ENCODE peak calls at places on chromosomes 7 and 10, in nine cellular contexts. L is cardiac fibroblast; F is colonic mucosa; Y is natural killer cell; T is brain microvascular endothelial cell; R is PC-9; Z is AG09319; E is CD8-positive, alpha-beta T cell; B is thoracic aorta. C is an unnamed sample.

GRCh38 chr7:139453673-139454321 is 29.7 kb downstream of the KLRG2 start:
- DNase-seq in L (no peak), F (no peak), Y (no peak), T (no peak), R (no peak), Z (no peak), E (no peak), B (no peak), C (no peak)

GRCh38 chr7:28570113-28570969 is 158.0 kb downstream of the CREB5 start:
- DNase-seq in L (no peak), F (no peak), Y (no peak), T (no peak), R (no peak), Z (no peak), E (no peak), B (no peak), C (no peak)

GRCh38 chr10:3122486-3123205 is 49.9 kb downstream of the PITRM1 start:
- DNase-seq in L (no peak), F (no peak), Y (no peak), T (no peak), R (no peak), Z (no peak), E (no peak), B (no peak), C (no peak)

GRCh38 chr10:80588506-80589020 is 50.9 kb downstream of the SH2D4B start:
- DNase-seq in L (no peak), F (no peak), Y (no peak), T (no peak), R (no peak), Z (no peak), E (no peak), B (no peak), C (no peak)

GRCh38 chr7:152922318-152923081 is 162.9 kb downstream of the ACTR3B start:
- DNase-seq in L (no peak), F (no peak), Y (no peak), T (no peak), R (no peak), Z (no peak), E (no peak), B (no peak), C (peak; percentile 45)

GRCh38 chr10:33871557-33871956 is 537.1 kb upstream of the NRP1 start:
- DNase-seq in L (no peak), F (no peak), Y (no peak), T (no peak), R (no peak), Z (no peak), E (no peak), B (no peak), C (no peak)

GRCh38 chr7:99195867-99196266 is 12.0 kb downstream of the KPNA7 start:
- DNase-seq in L (no peak), F (no peak), Y (no peak), T (no peak), R (no peak), Z (no peak), E (no peak), B (no peak), C (no peak)

GRCh38 chr7:77727936-77728701 is 31.9 kb downstream of the RSBN1L start:
- DNase-seq in L (peak; percentile 61), F (no peak), Y (no peak), T (no peak), R (no peak), Z (peak; percentile 2), E (no peak), B (no peak), C (no peak)

GRCh38 chr7:69962077-69962855 is 364.0 kb downstream of the AUTS2 start:
- DNase-seq in L (peak; percentile 17), F (no peak), Y (no peak), T (no peak), R (no peak), Z (no peak), E (no peak), B (no peak), C (no peak)

GRCh38 chr10:92756233-92757065 is 66.7 kb downstream of the HHEX start:
- DNase-seq in L (peak; percentile 44), F (no peak), Y (no peak), T (no peak), R (no peak), Z (no peak), E (no peak), B (no peak), C (no peak)

GRCh38 chr7:27147211-27148030 is at the start of gene HOXA6:
- DNase-seq in L (no peak), F (peak; percentile 81), Y (no peak), T (no peak), R (peak; percentile 48), Z (no peak), E (no peak), B (no peak), C (peak; percentile 76)

GRCh38 chr10:113620486-113620885 is 43.4 kb downstream of the NRAP start:
- DNase-seq in L (no peak), F (no peak), Y (no peak), T (no peak), R (no peak), Z (no peak), E (no peak), B (no peak), C (no peak)
- TF ChIP-seq CTCF in L (no peak), F (no peak), Y (no peak), T (no peak), R (no peak), Z (no peak), E (no peak), B (no peak), C (no peak)

GRCh38 chr7:51224811-51225581 is 91.6 kb downstream of the COBL start:
- DNase-seq in L (no peak), F (peak; percentile 88), Y (no peak), T (no peak), R (peak; percentile 72), Z (no peak), E (no peak), B (no peak), C (no peak)
- TF ChIP-seq CTCF in L (peak; percentile 6), F (peak; percentile 53), Y (no peak), T (peak; percentile 32), R (peak; percentile 85), Z (no peak), E (no peak), B (no peak), C (peak; percentile 35)

DNA sequence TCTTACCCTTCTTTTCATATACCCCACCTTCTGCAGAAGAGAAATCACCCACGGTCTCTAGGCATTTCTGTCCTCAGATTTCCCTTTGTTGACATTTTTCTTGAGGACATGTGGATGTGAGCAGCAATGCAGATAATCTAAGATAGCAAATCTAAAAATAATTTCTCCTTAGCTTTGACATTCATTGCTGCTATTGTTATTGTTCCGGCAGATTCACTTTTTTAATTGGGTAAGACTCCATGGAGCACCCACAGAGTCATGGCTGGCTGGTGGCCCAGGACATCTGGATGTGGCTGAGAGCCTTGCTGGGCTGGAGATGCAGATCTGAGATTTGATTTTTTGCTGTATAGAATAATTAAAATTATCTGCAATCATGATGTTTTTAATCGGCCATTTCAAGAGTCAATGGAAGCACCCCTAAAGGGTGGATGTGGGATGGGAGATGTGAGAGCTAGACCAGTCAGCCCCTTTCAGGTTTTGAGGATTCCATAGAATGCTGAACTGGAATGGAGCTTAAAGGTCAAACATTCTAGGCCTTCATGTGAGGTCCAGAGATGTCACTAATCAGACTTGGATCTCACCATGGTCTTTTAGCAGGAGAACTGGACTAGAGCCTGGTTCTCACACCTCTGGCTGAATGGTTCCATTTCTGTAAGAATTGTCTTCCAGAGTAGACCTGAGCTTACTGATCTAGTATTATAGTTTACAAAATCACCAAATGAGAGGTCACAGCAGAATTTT is 37.5 kb downstream of the TAS2R41 start:
- DNase-seq in L (no peak), F (no peak), Y (no peak), T (peak; percentile 42), R (no peak), Z (no peak), E (no peak), B (no peak), C (no peak)
- TF ChIP-seq CTCF in L (no peak), F (no peak), Y (no peak), T (no peak), R (no peak), Z (no peak), E (no peak), B (no peak), C (no peak)

GRCh38 chr7:128948312-128948973 is 10.7 kb downstream of the IRF5 start:
- DNase-seq in L (peak; percentile 16), F (no peak), Y (no peak), T (no peak), R (no peak), Z (no peak), E (no peak), B (no peak), C (no peak)

GRCh38 chr7:128948976-128949760 is 11.4 kb downstream of the IRF5 start:
- DNase-seq in L (peak; percentile 60), F (no peak), Y (no peak), T (no peak), R (no peak), Z (no peak), E (no peak), B (no peak), C (no peak)

GRCh38 chr7:128945668-128946366 is 8.1 kb downstream of the IRF5 start:
- DNase-seq in L (no peak), F (no peak), Y (no peak), T (no peak), R (no peak), Z (no peak), E (no peak), B (no peak), C (no peak)

GRCh38 chr7:128947854-128948253 is 10.1 kb downstream of the IRF5 start:
- DNase-seq in L (no peak), F (no peak), Y (no peak), T (no peak), R (no peak), Z (no peak), E (no peak), B (no peak), C (no peak)

DNA sequence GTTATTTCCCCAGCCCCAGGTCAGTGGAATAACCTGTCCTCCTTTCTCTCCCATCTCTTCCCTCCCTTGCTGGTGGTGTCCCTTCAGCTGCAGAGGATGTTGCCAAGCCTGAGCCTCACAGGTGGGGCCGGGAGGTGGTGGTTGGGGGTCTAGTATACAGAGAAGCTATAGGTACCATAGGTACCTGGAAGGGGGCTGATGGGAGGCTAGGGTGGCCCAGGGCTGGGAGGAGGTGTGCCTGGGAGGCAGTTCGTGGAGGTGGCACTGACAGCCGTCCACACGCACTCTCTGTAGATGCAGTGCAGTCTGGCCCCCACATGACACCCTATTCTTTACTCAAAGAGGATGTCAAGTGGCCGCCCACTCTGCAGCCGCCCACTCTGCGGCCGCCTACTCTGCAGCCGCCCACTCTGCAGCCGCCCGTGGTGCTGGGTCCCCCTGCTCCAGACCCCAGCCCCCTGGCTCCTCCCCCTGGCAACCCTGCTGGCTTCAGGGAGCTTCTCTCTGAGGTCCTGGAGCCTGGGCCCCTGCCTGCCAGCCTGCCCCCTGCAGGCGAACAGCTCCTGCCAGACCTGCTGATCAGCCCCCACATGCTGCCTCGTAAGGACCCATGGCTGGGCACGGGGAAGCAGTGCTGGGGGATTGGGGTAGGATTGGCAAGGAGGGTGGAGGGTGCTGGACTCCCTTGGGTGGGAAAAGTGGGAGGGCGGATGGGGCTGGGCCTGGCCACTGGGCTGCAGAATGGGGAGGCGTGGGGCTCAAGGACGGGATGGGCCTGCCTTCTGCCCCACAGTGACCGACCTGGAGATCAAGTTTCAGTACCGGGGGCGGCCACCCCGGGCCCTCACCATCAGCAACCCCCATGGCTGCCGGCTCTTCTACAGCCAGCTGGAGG is 9.5 kb downstream of the IRF5 start:
- DNase-seq in L (no peak), F (no peak), Y (no peak), T (no peak), R (no peak), Z (no peak), E (no peak), B (no peak), C (no peak)
- TF ChIP-seq CTCF in L (peak; percentile 25), F (no peak), Y (no peak), T (peak; percentile 47), R (no peak), Z (no peak), E (no peak), B (no peak), C (no peak)